ENCODE peak calls at places on chromosomes 16 and 17, in five cellular contexts. X, K, L, C and R are unnamed samples. For H3K4me1 and H3K9me3, the result is how much of the 10 kb centered on the place peaks cover.

GRCh38 chr17:62674363-62674739 is 46.9 kb downstream of the MRC2 start:
- DNase-seq in X (no peak), K (no peak), L (peak), C (no peak), R (no peak)

GRCh38 chr17:68511254-68511670 is 968 bp upstream of the PRKAR1A start:
- DNase-seq in X (no peak), K (no peak), L (no peak), C (no peak), R (no peak)

GRCh38 chr16:3838600-3839401 is 41.7 kb downstream of the CREBBP start:
- DNase-seq in X (no peak), K (no peak), L (no peak), C (no peak), R (no peak)

GRCh38 chr17:48093341-48094045 is 7.8 kb downstream of the CBX1 start:
- DNase-seq in X (no peak), K (no peak), L (no peak), C (no peak), R (no peak)

GRCh38 chr17:43528319-43528987 is 17.7 kb downstream of the ETV4 start:
- DNase-seq in X (no peak), K (no peak), L (no peak), C (no peak), R (no peak)

GRCh38 chr16:2428051-2428786 is 1.0 kb upstream of the CCNF start:
- DNase-seq in X (no peak), K (peak), L (no peak), C (peak), R (no peak)

GRCh38 chr16:66681676-66682075 is 14.9 kb downstream of the CMTM4 start:
- DNase-seq in X (no peak), K (peak), L (no peak), C (no peak), R (no peak)

GRCh38 chr17:82339634-82340580 is 6.3 kb upstream of the SECTM1 start:
- DNase-seq in X (no peak), K (no peak), L (peak), C (no peak), R (no peak)

GRCh38 chr17:45236002-45236606 is 14.4 kb downstream of the FMNL1 start:
- DNase-seq in X (no peak), K (no peak), L (no peak), C (no peak), R (no peak)

GRCh38 chr17:45240905-45241314 is 19.2 kb downstream of the FMNL1 start:
- DNase-seq in X (no peak), K (no peak), L (no peak), C (no peak), R (no peak)

GRCh38 chr17:45235071-45236001 is 13.7 kb downstream of the FMNL1 start:
- DNase-seq in X (no peak), K (peak), L (peak), C (peak), R (no peak)

GRCh38 chr17:45237686-45238085 is 16.0 kb downstream of the FMNL1 start:
- DNase-seq in X (no peak), K (no peak), L (no peak), C (no peak), R (no peak)

GRCh38 chr17:45238155-45238774 is 16.6 kb downstream of the FMNL1 start:
- DNase-seq in X (no peak), K (no peak), L (no peak), C (no peak), R (no peak)
- H3K4me1 ChIP-seq in X (under half), K (under half), L (under half), C (under half), R (under half)

GRCh38 chr16:60645541-60645940 is 1390.7 kb downstream of the CDH8 start:
- DNase-seq in X (no peak), K (no peak), L (no peak), C (peak), R (no peak)

GRCh38 chr16:60641067-60641466 is 1395.2 kb downstream of the CDH8 start:
- DNase-seq in X (no peak), K (no peak), L (no peak), C (no peak), R (no peak)

GRCh38 chr16:60636117-60636516 is 1400.1 kb downstream of the CDH8 start:
- DNase-seq in X (no peak), K (no peak), L (no peak), C (no peak), R (no peak)

GRCh38 chr16:60642956-60643355 is 1393.3 kb downstream of the CDH8 start:
- DNase-seq in X (no peak), K (no peak), L (no peak), C (no peak), R (no peak)

DNA sequence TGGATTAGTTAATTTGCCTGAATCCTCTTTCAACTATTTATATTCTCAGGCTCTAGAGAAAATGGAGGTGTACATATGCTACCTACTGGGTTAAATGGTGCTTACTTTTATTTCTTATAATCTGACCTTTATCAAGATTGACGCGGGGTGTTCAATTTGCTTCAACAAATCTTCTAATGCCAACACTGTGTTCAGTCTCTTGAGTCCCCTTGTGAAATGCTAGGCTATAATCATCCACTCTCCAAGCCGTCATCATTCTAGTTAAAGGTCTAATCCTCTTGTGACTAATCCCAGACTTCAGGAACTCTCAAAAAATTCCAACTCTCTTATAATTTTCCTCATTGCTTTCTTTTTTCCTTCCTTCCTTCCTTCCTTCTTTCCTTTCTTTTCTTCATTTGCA is 1396.2 kb downstream of the CDH8 start:
- DNase-seq in X (no peak), K (no peak), L (no peak), C (no peak), R (no peak)
- H3K9me3 ChIP-seq in X (under half), K (under half), L (under half), C (under half), R (under half)

GRCh38 chr16:57541754-57542435 is 548 bp upstream of the ADGRG5 start:
- DNase-seq in X (peak), K (peak), L (peak), C (no peak), R (no peak)
- H3K4me1 ChIP-seq in X (under half), K (under half), L (under half), C (under half), R (under half)

GRCh38 chr16:35492225-35492624 is 2032.8 kb downstream of the TP53TG3F start:
- DNase-seq in X (no peak), K (no peak), L (no peak), C (peak), R (no peak)

DNA sequence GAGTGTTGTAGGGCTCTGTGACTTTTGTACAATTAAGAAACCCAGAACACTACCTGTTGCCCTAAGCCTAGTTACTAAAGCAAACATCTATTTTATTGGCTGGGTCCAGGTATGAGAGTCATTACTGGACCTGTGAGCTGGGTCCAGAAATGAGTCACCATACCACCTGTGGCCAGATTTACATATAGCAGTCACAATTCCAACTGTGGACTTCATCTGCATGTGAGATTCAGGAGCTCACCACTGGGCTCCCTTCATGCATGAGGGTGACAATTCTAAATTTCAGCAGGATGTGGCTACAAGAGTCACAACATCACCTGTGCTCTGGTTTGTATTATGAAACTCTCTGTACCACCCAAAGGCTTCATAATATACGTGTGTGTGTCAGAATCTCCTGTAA is 2038.0 kb downstream of the TP53TG3F start:
- DNase-seq in X (no peak), K (no peak), L (no peak), C (no peak), R (no peak)
- H3K9me3 ChIP-seq in X (under half), K (under half), L (under half), C (under half), R (under half)

DNA sequence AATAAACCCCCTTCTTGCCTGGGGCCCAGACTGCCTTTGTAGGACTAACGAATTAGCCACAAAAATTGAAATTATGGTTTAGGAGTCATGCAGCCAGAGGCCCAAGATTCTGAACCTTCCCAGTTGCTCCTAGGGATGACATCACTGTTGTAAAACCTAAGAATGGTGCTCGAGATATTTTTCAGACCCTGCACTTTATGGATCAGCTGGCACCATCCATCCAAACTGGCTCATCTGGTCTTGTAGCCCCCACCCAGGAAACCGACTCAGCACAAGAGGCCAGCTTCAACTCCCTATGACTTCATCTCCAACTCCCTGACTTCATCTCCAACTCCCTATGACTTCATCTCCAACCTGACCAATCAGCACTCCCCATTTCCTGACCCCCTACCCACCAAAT is 10.9 kb upstream of the EVPL start:
- DNase-seq in X (no peak), K (no peak), L (no peak), C (no peak), R (no peak)
- H3K4me1 ChIP-seq in X (under half), K (under half), L (under half), C (under half), R (under half)

GRCh38 chr16:20504418-20504817 is 53.1 kb downstream of the ACSM2A start:
- DNase-seq in X (no peak), K (no peak), L (no peak), C (no peak), R (no peak)
- H3K9me3 ChIP-seq in X (under half), K (under half), L (under half), C (under half), R (under half)